ENCODE peak calls at places on chromosome 17, in seven cellular contexts. One of them, this sample, is unnamed.

GRCh38 chr17:74635418-74635817 is 11.9 kb upstream of the CD300E start:
- DNase-seq in left lung: no peak
- DNase-seq in heart right ventricle: no peak
- DNase-seq in AG04449: no peak
- DNase-seq in dorsolateral prefrontal cortex: no peak
- DNase-seq in thoracic aorta: no peak
- DNase-seq in esophagus squamous epithelium: no peak
- DNase-seq in this sample: no peak

GRCh38 chr17:32862940-32863339 is 14.0 kb downstream of the MYO1D start:
- DNase-seq in left lung: no peak
- DNase-seq in heart right ventricle: no peak
- DNase-seq in AG04449: no peak
- DNase-seq in dorsolateral prefrontal cortex: no peak
- DNase-seq in thoracic aorta: no peak
- DNase-seq in esophagus squamous epithelium: no peak
- DNase-seq in this sample: no peak

GRCh38 chr17:51397361-51398127 is 137.2 kb downstream of the UTP18 start:
- DNase-seq in left lung: no peak
- DNase-seq in heart right ventricle: no peak
- DNase-seq in AG04449: peak
- DNase-seq in dorsolateral prefrontal cortex: no peak
- DNase-seq in thoracic aorta: no peak
- DNase-seq in esophagus squamous epithelium: no peak
- DNase-seq in this sample: peak

GRCh38 chr17:44878627-44879221 is 20.5 kb downstream of the EFTUD2 start:
- DNase-seq in left lung: no peak
- DNase-seq in heart right ventricle: no peak
- DNase-seq in AG04449: no peak
- DNase-seq in dorsolateral prefrontal cortex: peak
- DNase-seq in thoracic aorta: no peak
- DNase-seq in esophagus squamous epithelium: no peak
- DNase-seq in this sample: no peak

GRCh38 chr17:76481091-76481655 is 13.8 kb downstream of the AANAT start:
- DNase-seq in left lung: no peak
- DNase-seq in heart right ventricle: no peak
- DNase-seq in AG04449: no peak
- DNase-seq in dorsolateral prefrontal cortex: no peak
- DNase-seq in thoracic aorta: no peak
- DNase-seq in esophagus squamous epithelium: no peak
- DNase-seq in this sample: no peak

GRCh38 chr17:13003454-13003851 is 14.4 kb downstream of the ELAC2 start:
- DNase-seq in left lung: no peak
- DNase-seq in heart right ventricle: no peak
- DNase-seq in AG04449: no peak
- DNase-seq in dorsolateral prefrontal cortex: no peak
- DNase-seq in thoracic aorta: no peak
- DNase-seq in esophagus squamous epithelium: no peak
- DNase-seq in this sample: no peak

GRCh38 chr17:77863814-77864161 is 94.7 kb upstream of the TNRC6C start:
- DNase-seq in left lung: peak
- DNase-seq in heart right ventricle: peak
- DNase-seq in AG04449: no peak
- DNase-seq in dorsolateral prefrontal cortex: no peak
- DNase-seq in thoracic aorta: no peak
- DNase-seq in esophagus squamous epithelium: no peak
- DNase-seq in this sample: no peak

GRCh38 chr17:77324227-77324626 is 183.5 kb downstream of the SEC14L1 start:
- DNase-seq in left lung: no peak
- DNase-seq in heart right ventricle: no peak
- DNase-seq in AG04449: no peak
- DNase-seq in dorsolateral prefrontal cortex: no peak
- DNase-seq in thoracic aorta: no peak
- DNase-seq in esophagus squamous epithelium: no peak
- DNase-seq in this sample: no peak

GRCh38 chr17:19650826-19651225 is 2.3 kb downstream of the ALDH3A2 start:
- DNase-seq in left lung: no peak
- DNase-seq in heart right ventricle: no peak
- DNase-seq in AG04449: peak
- DNase-seq in dorsolateral prefrontal cortex: no peak
- DNase-seq in thoracic aorta: no peak
- DNase-seq in esophagus squamous epithelium: no peak
- DNase-seq in this sample: no peak

GRCh38 chr17:62126292-62126691 is 61.2 kb upstream of the MED13 start:
- DNase-seq in left lung: no peak
- DNase-seq in heart right ventricle: no peak
- DNase-seq in AG04449: no peak
- DNase-seq in dorsolateral prefrontal cortex: no peak
- DNase-seq in thoracic aorta: no peak
- DNase-seq in esophagus squamous epithelium: no peak
- DNase-seq in this sample: no peak

GRCh38 chr17:39393732-39394131 is 7.7 kb downstream of the FBXL20 start:
- DNase-seq in left lung: no peak
- DNase-seq in heart right ventricle: no peak
- DNase-seq in AG04449: no peak
- DNase-seq in dorsolateral prefrontal cortex: no peak
- DNase-seq in thoracic aorta: no peak
- DNase-seq in esophagus squamous epithelium: no peak
- DNase-seq in this sample: no peak
- TF ChIP-seq CTCF in left lung: no peak
- TF ChIP-seq CTCF in heart right ventricle: no peak
- TF ChIP-seq CTCF in AG04449: no peak
- TF ChIP-seq CTCF in dorsolateral prefrontal cortex: peak
- TF ChIP-seq CTCF in thoracic aorta: no peak
- TF ChIP-seq CTCF in esophagus squamous epithelium: no peak
- TF ChIP-seq CTCF in this sample: no peak

DNA sequence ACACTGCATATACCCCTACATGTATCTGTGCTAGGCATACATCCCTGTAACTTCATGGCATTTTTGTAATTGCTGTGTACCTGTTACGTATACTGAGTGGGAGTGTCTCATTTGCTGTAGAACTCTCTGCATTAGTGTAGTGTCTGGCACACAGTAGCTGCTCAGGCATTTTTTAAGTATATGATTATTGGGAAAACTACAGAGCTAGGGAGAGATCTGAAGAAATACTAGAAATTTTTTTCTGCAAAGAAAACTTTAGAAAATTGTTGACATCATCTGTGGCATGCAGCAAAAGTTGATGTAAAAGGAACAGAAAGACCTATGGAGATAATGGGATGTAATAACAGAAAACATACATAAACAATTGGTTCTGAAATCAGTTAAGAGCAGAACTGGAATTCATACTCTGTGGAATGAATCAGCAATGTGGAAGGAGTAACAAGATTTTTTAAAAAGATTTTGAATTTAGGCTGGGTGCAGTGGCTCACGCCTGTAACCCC is 11.6 kb downstream of the CLTC start:
- DNase-seq in left lung: no peak
- DNase-seq in heart right ventricle: no peak
- DNase-seq in AG04449: no peak
- DNase-seq in dorsolateral prefrontal cortex: no peak
- DNase-seq in thoracic aorta: no peak
- DNase-seq in esophagus squamous epithelium: no peak
- DNase-seq in this sample: no peak
- H3K4me3 ChIP-seq in left lung: no peak
- H3K4me3 ChIP-seq in heart right ventricle: no peak
- H3K4me3 ChIP-seq in AG04449: no peak
- H3K4me3 ChIP-seq in dorsolateral prefrontal cortex: no peak
- H3K4me3 ChIP-seq in thoracic aorta: no peak
- H3K4me3 ChIP-seq in esophagus squamous epithelium: no peak
- H3K4me3 ChIP-seq in this sample: no peak

GRCh38 chr17:9120471-9120870 is 99.2 kb downstream of the NTN1 start:
- DNase-seq in left lung: no peak
- DNase-seq in heart right ventricle: no peak
- DNase-seq in AG04449: no peak
- DNase-seq in dorsolateral prefrontal cortex: no peak
- DNase-seq in thoracic aorta: no peak
- DNase-seq in esophagus squamous epithelium: no peak
- DNase-seq in this sample: no peak
- TF ChIP-seq CTCF in left lung: no peak
- TF ChIP-seq CTCF in heart right ventricle: no peak
- TF ChIP-seq CTCF in AG04449: no peak
- TF ChIP-seq CTCF in dorsolateral prefrontal cortex: no peak
- TF ChIP-seq CTCF in thoracic aorta: peak
- TF ChIP-seq CTCF in esophagus squamous epithelium: peak
- TF ChIP-seq CTCF in this sample: peak

GRCh38 chr17:57284984-57285646 is 28.8 kb downstream of the MSI2 start:
- DNase-seq in left lung: no peak
- DNase-seq in heart right ventricle: no peak
- DNase-seq in AG04449: no peak
- DNase-seq in dorsolateral prefrontal cortex: no peak
- DNase-seq in thoracic aorta: no peak
- DNase-seq in esophagus squamous epithelium: no peak
- DNase-seq in this sample: peak
- H3K4me3 ChIP-seq in left lung: no peak
- H3K4me3 ChIP-seq in heart right ventricle: no peak
- H3K4me3 ChIP-seq in AG04449: no peak
- H3K4me3 ChIP-seq in dorsolateral prefrontal cortex: no peak
- H3K4me3 ChIP-seq in thoracic aorta: no peak
- H3K4me3 ChIP-seq in esophagus squamous epithelium: no peak
- H3K4me3 ChIP-seq in this sample: no peak

GRCh38 chr17:61091096-61091495 is 308.5 kb upstream of the TBX2 start:
- DNase-seq in left lung: no peak
- DNase-seq in heart right ventricle: no peak
- DNase-seq in AG04449: no peak
- DNase-seq in dorsolateral prefrontal cortex: no peak
- DNase-seq in thoracic aorta: no peak
- DNase-seq in esophagus squamous epithelium: no peak
- DNase-seq in this sample: no peak

GRCh38 chr17:61088556-61088955 is 311.1 kb upstream of the TBX2 start:
- DNase-seq in left lung: no peak
- DNase-seq in heart right ventricle: no peak
- DNase-seq in AG04449: no peak
- DNase-seq in dorsolateral prefrontal cortex: no peak
- DNase-seq in thoracic aorta: no peak
- DNase-seq in esophagus squamous epithelium: no peak
- DNase-seq in this sample: no peak
- TF ChIP-seq CTCF in left lung: no peak
- TF ChIP-seq CTCF in heart right ventricle: no peak
- TF ChIP-seq CTCF in AG04449: no peak
- TF ChIP-seq CTCF in dorsolateral prefrontal cortex: no peak
- TF ChIP-seq CTCF in thoracic aorta: no peak
- TF ChIP-seq CTCF in esophagus squamous epithelium: no peak
- TF ChIP-seq CTCF in this sample: no peak

GRCh38 chr17:48056246-48056745 is 8.1 kb downstream of the NFE2L1 start:
- DNase-seq in left lung: no peak
- DNase-seq in heart right ventricle: no peak
- DNase-seq in AG04449: no peak
- DNase-seq in dorsolateral prefrontal cortex: no peak
- DNase-seq in thoracic aorta: no peak
- DNase-seq in esophagus squamous epithelium: no peak
- DNase-seq in this sample: no peak
- H3K4me3 ChIP-seq in left lung: no peak
- H3K4me3 ChIP-seq in heart right ventricle: no peak
- H3K4me3 ChIP-seq in AG04449: no peak
- H3K4me3 ChIP-seq in dorsolateral prefrontal cortex: peak
- H3K4me3 ChIP-seq in thoracic aorta: no peak
- H3K4me3 ChIP-seq in esophagus squamous epithelium: no peak
- H3K4me3 ChIP-seq in this sample: no peak

This sample was measured in astrocyte of the cerebellum.